ENCODE peak calls at places on chromosome 11, in eight cellular contexts. N, I, R, D, H, M, O and U are unnamed samples.

GRCh38 chr11:72075109-72075508 is 5.2 kb downstream of the NUMA1 start:
- DNase-seq in N (peak; percentile 31), I (no peak), R (no peak), D (no peak), H (no peak), M (no peak), O (no peak), U (no peak)

GRCh38 chr11:44939673-44940072 is 11.0 kb downstream of the TP53I11 start:
- DNase-seq in N (peak; percentile 26), I (no peak), R (no peak), D (no peak), H (no peak), M (no peak), O (no peak), U (no peak)

GRCh38 chr11:35338928-35339327 is 80.4 kb downstream of the SLC1A2 start:
- DNase-seq in N (no peak), I (no peak), R (no peak), D (no peak), H (no peak), M (no peak), O (no peak), U (no peak)

GRCh38 chr11:13338437-13339069 is 61.0 kb downstream of the BMAL1 start:
- DNase-seq in N (no peak), I (no peak), R (peak; percentile 71), D (no peak), H (peak; percentile 81), M (no peak), O (no peak), U (peak; percentile 32)

GRCh38 chr11:72844356-72844755 is 30.1 kb downstream of the ATG16L2 start:
- DNase-seq in N (no peak), I (no peak), R (no peak), D (no peak), H (no peak), M (no peak), O (peak; percentile 63), U (no peak)

GRCh38 chr11:13964771-13965074 is 2.2 kb downstream of the SPON1 start:
- DNase-seq in N (no peak), I (no peak), R (no peak), D (no peak), H (no peak), M (no peak), O (no peak), U (no peak)

GRCh38 chr11:65640483-65641207 is 2.7 kb downstream of the SIPA1 start:
- DNase-seq in N (peak; percentile 33), I (peak; percentile 59), R (no peak), D (no peak), H (no peak), M (no peak), O (no peak), U (peak; percentile 41)

GRCh38 chr11:76172583-76172982 is 33.7 kb downstream of the WNT11 start:
- DNase-seq in N (no peak), I (no peak), R (no peak), D (no peak), H (no peak), M (no peak), O (no peak), U (no peak)

GRCh38 chr11:65781152-65781961 is 581 bp upstream of the AP5B1 start:
- DNase-seq in N (no peak), I (no peak), R (no peak), D (no peak), H (peak; percentile 54), M (no peak), O (peak; percentile 59), U (no peak)

GRCh38 chr11:64181506-64182411 is 4.2 kb upstream of the STIP1 start:
- DNase-seq in N (peak; percentile 88), I (peak; percentile 93), R (peak; percentile 86), D (peak; percentile 72), H (peak; percentile 87), M (peak; percentile 81), O (peak; percentile 95), U (peak; percentile 43)

GRCh38 chr11:25890626-25891250 is 441.2 kb upstream of the ANO3 start:
- DNase-seq in N (no peak), I (no peak), R (no peak), D (no peak), H (no peak), M (no peak), O (no peak), U (no peak)

GRCh38 chr11:114563077-114563476 is 3.4 kb upstream of the NXPE1 start:
- DNase-seq in N (no peak), I (no peak), R (peak; percentile 1), D (peak; percentile 27), H (no peak), M (no peak), O (peak; percentile 49), U (no peak)

GRCh38 chr11:1498262-1498661 is 11.7 kb upstream of the MOB2 start:
- DNase-seq in N (no peak), I (no peak), R (no peak), D (no peak), H (no peak), M (no peak), O (no peak), U (no peak)

GRCh38 chr11:43920598-43921419 is 21.6 kb upstream of the C11orf96 start:
- DNase-seq in N (peak; percentile 94), I (peak; percentile 46), R (peak; percentile 94), D (peak; percentile 86), H (peak; percentile 95), M (peak; percentile 63), O (peak; percentile 89), U (no peak)

GRCh38 chr11:119196833-119197483 is 9.2 kb upstream of the CBL start:
- DNase-seq in N (peak; percentile 87), I (peak; percentile 76), R (peak; percentile 41), D (peak; percentile 76), H (peak; percentile 80), M (no peak), O (peak; percentile 93), U (peak; percentile 64)

DNA sequence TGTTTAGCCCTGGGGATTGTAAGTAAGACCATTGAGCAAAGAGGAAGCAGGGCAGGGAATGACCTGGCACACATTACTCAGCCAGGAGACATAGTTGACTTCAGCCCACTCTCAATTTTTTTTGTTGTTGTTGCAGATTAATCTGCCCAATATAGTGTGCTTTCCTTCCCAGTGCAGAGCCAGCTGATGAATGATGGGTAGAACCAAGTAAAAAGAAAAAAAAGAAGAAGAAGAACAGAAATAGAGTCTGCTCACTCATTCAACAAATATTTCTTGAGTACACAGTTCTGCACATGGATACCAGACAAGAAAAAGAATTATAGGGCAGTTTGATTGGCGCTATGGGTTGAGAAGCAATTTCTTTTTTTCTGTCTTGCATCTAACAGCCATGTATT is 292.7 kb downstream of the ETS1 start:
- DNase-seq in N (no peak), I (no peak), R (peak; percentile 49), D (no peak), H (no peak), M (no peak), O (no peak), U (no peak)
- H3K4me1 ChIP-seq in N (peaks cover 43% of the 10 kb centered on the region), I (peaks cover 42% of the 10 kb centered on the region), R (peaks cover 73% of the 10 kb centered on the region), D (no peaks in the 10 kb centered on the region), H (no peaks in the 10 kb centered on the region), M (peaks cover 44% of the 10 kb centered on the region), O (peaks cover 43% of the 10 kb centered on the region), U (peaks cover 98% of the 10 kb centered on the region)

DNA sequence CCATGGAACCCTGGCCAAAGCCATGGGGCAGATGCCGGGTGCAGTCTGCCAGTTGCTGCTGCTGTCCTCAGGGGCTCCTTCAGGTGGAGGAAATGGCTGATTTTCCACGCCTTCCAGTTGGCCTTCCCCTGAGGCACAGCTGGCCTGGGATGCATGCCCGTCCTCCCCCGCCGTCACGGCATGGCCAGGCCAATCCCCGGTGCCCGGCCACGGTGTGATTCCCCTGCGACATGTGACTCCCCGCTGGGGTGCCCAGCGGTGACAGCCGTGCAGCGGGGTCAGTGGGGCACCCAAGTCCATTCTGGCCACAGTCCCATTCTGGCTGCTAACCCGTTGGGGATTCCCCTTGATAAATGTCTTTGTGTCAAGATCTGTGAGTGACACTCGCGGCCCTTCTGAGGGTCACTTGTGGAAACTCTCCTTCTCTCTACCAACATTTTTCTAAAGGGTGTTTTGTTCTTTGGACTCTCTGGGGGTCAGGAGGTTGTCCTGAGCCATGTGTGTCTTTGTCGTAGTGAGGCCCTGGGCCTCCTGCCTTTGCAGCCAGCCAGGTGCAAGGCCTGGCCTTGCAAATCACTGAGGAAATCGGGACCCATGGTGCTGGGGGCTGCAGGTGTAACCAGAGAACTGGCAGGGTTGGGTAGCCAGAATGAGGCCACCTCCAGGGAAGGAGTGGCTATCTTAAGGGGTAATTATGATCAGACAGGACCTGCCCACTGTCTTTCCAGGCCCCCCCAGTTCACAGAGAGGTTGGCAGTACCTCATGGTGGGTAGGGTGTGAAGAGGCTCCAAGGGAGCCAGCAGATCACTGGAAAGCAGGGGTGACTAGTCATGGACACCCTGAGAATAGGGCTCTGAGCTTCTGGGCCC is 37.1 kb downstream of the KCNQ1OT1 start:
- DNase-seq in N (no peak), I (peak; percentile 23), R (no peak), D (no peak), H (no peak), M (no peak), O (no peak), U (no peak)
- H3K9me3 ChIP-seq in N (no peaks in the 10 kb centered on the region), I (peaks cover 5% of the 10 kb centered on the region), R (peaks cover 25% of the 10 kb centered on the region), D (peaks cover 4% of the 10 kb centered on the region), H (peaks cover 62% of the 10 kb centered on the region), M (peaks cover 17% of the 10 kb centered on the region), O (peaks cover 22% of the 10 kb centered on the region), U (no peaks in the 10 kb centered on the region)

GRCh38 chr11:128465946-128466688 is 121.2 kb downstream of the ETS1 start:
- DNase-seq in N (no peak), I (no peak), R (no peak), D (no peak), H (no peak), M (no peak), O (no peak), U (no peak)
- H3K27ac ChIP-seq in N (peak overlapping the region; percentile 68), I (peak overlapping the region; percentile 38), R (peak overlapping the region; percentile 93), D (no peak overlapping the region), H (no peak overlapping the region), M (no peak overlapping the region), O (no peak overlapping the region), U (peak overlapping the region; percentile 68)

GRCh38 chr11:95514386-95515145 is 275.0 kb downstream of the FAM76B start:
- DNase-seq in N (no peak), I (no peak), R (no peak), D (no peak), H (no peak), M (no peak), O (no peak), U (no peak)
- H3K4me1 ChIP-seq in N (peaks cover 20% of the 10 kb centered on the region), I (no peaks in the 10 kb centered on the region), R (no peaks in the 10 kb centered on the region), D (no peaks in the 10 kb centered on the region), H (peaks cover 18% of the 10 kb centered on the region), M (no peaks in the 10 kb centered on the region), O (peaks cover 24% of the 10 kb centered on the region), U (no peaks in the 10 kb centered on the region)

DNA sequence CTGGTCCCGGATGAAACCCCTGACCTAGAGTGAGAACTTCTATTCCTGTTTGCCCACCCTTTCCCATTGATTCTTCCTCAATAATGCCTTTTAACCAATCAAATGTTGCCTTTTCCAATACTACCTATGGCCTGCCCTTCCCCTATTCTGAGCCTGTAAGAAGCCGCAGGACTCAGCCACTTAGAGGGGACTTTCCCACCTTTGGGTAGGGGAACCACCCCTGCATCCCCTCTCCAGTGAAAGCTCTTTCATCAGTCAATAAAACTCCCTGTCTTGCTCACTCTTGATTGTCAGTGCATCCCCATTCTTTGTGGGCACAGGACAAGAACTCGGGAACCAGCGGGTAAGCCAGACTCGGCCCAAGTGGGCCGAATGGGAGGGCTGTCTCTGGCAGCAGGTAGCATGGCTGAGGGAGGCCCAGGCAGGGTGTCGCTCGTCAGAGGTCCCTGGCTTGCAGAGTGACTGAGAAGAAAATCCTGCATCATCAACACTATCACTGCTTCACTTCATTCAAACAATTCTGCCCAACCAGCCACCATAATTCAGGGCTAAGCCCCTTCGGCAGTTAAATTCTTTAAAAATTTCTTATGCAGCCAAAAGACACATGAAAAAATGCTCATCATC is 30.4 kb downstream of the LDHAL6A start:
- DNase-seq in N (no peak), I (no peak), R (no peak), D (no peak), H (no peak), M (no peak), O (no peak), U (no peak)
- H3K9me3 ChIP-seq in N (no peaks in the 10 kb centered on the region), I (no peaks in the 10 kb centered on the region), R (no peaks in the 10 kb centered on the region), D (no peaks in the 10 kb centered on the region), H (no peaks in the 10 kb centered on the region), M (no peaks in the 10 kb centered on the region), O (peaks cover 5% of the 10 kb centered on the region), U (no peaks in the 10 kb centered on the region)